ENCODE peak calls at places on chromosome 13, in eight cellular contexts. N, Q, F, H, R, L, W and X are unnamed samples.

GRCh38 chr13:113976711-113977684 is 3.1 kb upstream of the C13orf46 start:
- DNase-seq in L (peak), N (peak), F (peak), H (no peak), Q (peak), R (peak), W (no peak), X (no peak)

GRCh38 chr13:48733739-48734329 is 80.1 kb downstream of the CYSLTR2 start:
- DNase-seq in F (no peak), Q (no peak), W (no peak), N (no peak), L (no peak), R (no peak), H (no peak), X (no peak)

GRCh38 chr13:40232321-40232720 is 434.1 kb downstream of the FOXO1 start:
- DNase-seq in Q (no peak), F (no peak), H (no peak), R (no peak), N (no peak), W (no peak), L (no peak), X (no peak)

GRCh38 chr13:100545684-100546061 is 42.9 kb downstream of the GGACT start:
- DNase-seq in H (no peak), R (no peak), L (no peak), N (no peak), F (no peak), W (no peak), Q (no peak), X (no peak)

GRCh38 chr13:24699541-24699940 is 19.3 kb downstream of the ATP12A start:
- DNase-seq in Q (no peak), R (no peak), H (no peak), L (no peak), F (peak), W (no peak), N (no peak), X (no peak)

GRCh38 chr13:64740493-64740892 is 2489.6 kb downstream of the PCDH9 start:
- DNase-seq in R (no peak), L (no peak), N (no peak), W (no peak), H (no peak), F (no peak), Q (no peak), X (no peak)

GRCh38 chr13:114109646-114110045 is 22.8 kb downstream of the RASA3 start:
- DNase-seq in L (peak), H (no peak), N (peak), F (peak), R (peak), Q (no peak), W (no peak), X (no peak)

GRCh38 chr13:84433024-84433423 is 550.8 kb upstream of the SLITRK1 start:
- DNase-seq in H (no peak), R (no peak), F (no peak), L (no peak), W (no peak), Q (no peak), N (no peak), X (no peak)

GRCh38 chr13:66402071-66402470 is 828.1 kb downstream of the PCDH9 start:
- DNase-seq in R (no peak), L (no peak), H (no peak), N (no peak), Q (no peak), F (no peak), W (no peak), X (no peak)

GRCh38 chr13:50612717-50613116 is 230.8 kb downstream of the DLEU7 start:
- DNase-seq in F (no peak), N (no peak), W (no peak), R (no peak), L (no peak), Q (no peak), H (no peak), X (no peak)

GRCh38 chr13:26482451-26483197 is 74.9 kb upstream of the WASF3 start:
- DNase-seq in L (no peak), H (peak), Q (peak), R (no peak), W (peak), N (no peak), F (no peak), X (no peak)

GRCh38 chr13:45122941-45123340 is 2.6 kb downstream of the GTF2F2 start:
- DNase-seq in N (no peak), H (no peak), F (no peak), Q (no peak), W (no peak), L (no peak), R (no peak), X (no peak)

GRCh38 chr13:40471911-40472310 is 194.5 kb downstream of the FOXO1 start:
- DNase-seq in H (no peak), F (no peak), N (no peak), L (no peak), W (no peak), R (no peak), Q (no peak), X (no peak)

GRCh38 chr13:59337070-59337469 is 826.7 kb downstream of the DIAPH3 start:
- DNase-seq in L (no peak), H (no peak), N (no peak), R (no peak), F (no peak), W (no peak), Q (no peak), X (no peak)

GRCh38 chr13:22091971-22092300 is 421.1 kb downstream of the FGF9 start:
- DNase-seq in F (no peak), Q (no peak), R (no peak), L (no peak), W (no peak), H (no peak), N (no peak), X (no peak)
- H3K27ac ChIP-seq in F (no peak), Q (no peak), R (no peak), L (no peak), W (peak), H (no peak), N (no peak), X (no peak)

DNA sequence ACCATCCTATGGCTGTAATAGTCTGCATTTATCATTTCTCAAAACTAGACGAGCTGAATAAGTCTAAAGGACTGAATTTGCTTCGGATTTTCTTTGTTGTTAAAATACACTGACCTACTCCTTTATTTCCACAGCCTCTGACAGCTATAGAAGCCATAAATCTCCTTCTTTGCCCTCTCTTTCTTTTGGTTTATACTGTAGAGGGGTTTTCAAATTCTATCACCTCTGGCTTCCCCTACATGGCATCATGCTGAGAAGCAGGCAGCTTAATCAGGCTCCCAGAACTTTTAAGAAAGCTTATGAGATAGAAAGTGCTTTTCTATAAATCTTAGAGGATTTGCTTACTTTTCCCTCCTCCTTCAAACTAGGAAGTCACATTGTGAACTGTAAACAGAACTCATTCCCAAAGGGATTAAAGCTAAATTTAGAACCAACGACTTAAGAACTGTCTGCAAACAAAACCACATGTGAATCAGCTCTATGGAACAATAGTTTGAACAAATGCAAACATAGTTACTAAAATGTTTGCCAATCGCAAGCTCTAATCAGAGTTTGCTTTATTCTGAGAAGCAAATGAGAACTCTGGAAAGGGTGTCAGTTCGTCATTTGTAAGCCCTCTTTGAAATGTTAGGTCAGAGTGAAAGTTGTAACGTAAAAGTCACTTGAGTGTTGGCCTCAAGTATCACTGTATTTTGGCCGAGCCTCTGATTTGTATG is 344.0 kb downstream of the RFC3 start:
- DNase-seq in N (no peak), H (no peak), L (no peak), R (no peak), Q (no peak), F (no peak), W (no peak), X (no peak)
- H3K27ac ChIP-seq in N (peak), H (no peak), L (peak), R (peak), Q (no peak), F (peak), W (peak), X (no peak)

GRCh38 chr13:73368608-73369007 is 309.8 kb downstream of the KLF5 start:
- DNase-seq in N (no peak), W (no peak), H (no peak), F (no peak), Q (peak), L (no peak), R (no peak), X (no peak)

GRCh38 chr13:73369095-73369494 is 310.3 kb downstream of the KLF5 start:
- DNase-seq in F (no peak), R (no peak), Q (no peak), L (no peak), H (no peak), N (no peak), W (no peak), X (no peak)

GRCh38 chr13:73370066-73370465 is 311.3 kb downstream of the KLF5 start:
- DNase-seq in H (no peak), R (no peak), Q (no peak), N (no peak), W (no peak), F (no peak), L (no peak), X (no peak)

GRCh38 chr13:73366241-73366640 is 307.4 kb downstream of the KLF5 start:
- DNase-seq in Q (no peak), F (no peak), W (no peak), L (no peak), R (no peak), N (no peak), H (no peak), X (no peak)

DNA sequence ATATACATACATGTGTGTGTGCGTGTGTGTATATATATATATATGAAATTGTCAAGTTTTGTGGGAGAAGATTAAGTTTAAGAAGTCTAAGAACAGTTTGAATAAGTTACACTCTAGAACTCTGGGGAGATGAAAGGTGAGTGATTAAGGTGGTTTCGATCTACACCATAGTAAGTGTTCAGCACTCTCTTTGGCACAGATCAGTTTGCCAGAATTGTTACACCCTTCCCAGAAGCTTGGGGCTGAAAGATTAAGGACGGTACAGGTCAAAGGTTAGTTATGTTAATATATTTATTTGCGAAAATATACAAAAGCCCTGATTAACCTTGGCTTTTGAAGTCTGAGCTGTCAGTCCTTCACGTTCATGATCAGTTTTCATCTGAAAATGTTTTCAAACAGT is 309.1 kb downstream of the KLF5 start:
- DNase-seq in F (no peak), L (no peak), H (no peak), Q (no peak), N (no peak), W (no peak), R (no peak), X (no peak)
- H3K27ac ChIP-seq in F (no peak), L (peak), H (no peak), Q (peak), N (no peak), W (no peak), R (no peak), X (no peak)

DNA sequence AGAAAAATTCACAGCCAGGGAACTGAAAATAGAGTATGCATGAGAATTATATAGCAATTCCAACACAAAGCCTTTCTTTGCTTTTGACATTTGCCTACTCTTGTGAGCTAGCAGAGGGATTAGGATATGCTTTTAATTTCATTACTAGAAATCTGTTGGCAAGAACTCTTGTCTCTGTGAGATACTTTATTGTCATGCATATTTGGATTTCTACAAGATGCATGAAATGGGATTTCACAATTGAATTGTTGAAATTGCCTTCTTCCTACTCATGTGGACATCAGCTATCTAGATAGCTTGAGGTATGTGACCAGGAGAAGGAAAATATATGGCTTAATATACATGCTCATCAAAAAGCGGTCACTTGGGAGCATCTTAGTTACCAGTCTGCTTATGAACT is 166.0 kb downstream of the SLC7A1 start:
- DNase-seq in L (no peak), W (no peak), H (no peak), R (no peak), F (no peak), N (no peak), Q (no peak), X (no peak)
- H3K27ac ChIP-seq in L (no peak), W (no peak), H (no peak), R (no peak), F (no peak), N (no peak), Q (no peak), X (no peak)

DNA sequence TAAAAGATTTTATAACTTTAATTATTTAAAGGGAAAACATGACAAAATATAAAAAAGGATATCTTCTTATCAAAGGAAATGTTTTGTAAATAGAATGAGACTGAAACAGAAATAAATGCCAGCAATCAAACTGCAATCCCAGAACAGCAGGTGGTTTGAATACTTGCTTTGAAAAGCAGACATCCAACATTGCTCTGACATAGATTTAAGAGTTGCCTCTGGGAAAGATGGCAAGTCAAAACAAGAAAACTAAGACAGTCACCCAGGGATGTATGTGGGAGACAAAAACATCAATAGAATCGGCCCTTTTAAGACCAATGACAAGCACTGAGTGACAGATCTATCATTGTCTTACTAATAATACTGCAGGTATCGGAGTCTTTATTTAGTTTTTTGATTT is 789.7 kb upstream of the GPC6 start:
- DNase-seq in W (no peak), N (no peak), R (no peak), L (no peak), Q (no peak), H (no peak), F (no peak), X (no peak)
- H3K27ac ChIP-seq in W (no peak), N (no peak), R (no peak), L (no peak), Q (no peak), H (no peak), F (no peak), X (no peak)

DNA sequence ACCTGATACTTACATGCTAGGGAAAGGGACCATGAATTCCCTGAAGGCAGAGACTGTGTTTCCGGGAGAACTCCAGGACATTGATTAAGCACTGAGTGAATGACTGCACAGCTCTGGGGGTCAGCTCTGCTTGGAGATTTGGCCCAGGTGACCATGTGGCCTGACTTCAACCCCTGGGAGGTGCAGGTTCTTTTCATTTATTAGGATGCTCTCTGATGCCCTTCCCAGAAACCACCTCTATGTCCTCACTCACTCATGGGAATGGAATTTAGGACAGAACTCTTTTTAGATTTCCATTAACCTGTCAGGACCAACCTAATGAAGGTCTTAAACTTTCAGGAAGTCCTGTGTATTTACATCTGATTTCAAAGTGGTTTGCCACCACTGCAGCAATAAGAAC is 393.3 kb upstream of the ARGLU1 start:
- DNase-seq in Q (no peak), L (no peak), N (no peak), H (no peak), F (no peak), W (no peak), R (no peak), X (no peak)
- H3K27ac ChIP-seq in Q (no peak), L (no peak), N (no peak), H (no peak), F (no peak), W (no peak), R (no peak), X (no peak)

DNA sequence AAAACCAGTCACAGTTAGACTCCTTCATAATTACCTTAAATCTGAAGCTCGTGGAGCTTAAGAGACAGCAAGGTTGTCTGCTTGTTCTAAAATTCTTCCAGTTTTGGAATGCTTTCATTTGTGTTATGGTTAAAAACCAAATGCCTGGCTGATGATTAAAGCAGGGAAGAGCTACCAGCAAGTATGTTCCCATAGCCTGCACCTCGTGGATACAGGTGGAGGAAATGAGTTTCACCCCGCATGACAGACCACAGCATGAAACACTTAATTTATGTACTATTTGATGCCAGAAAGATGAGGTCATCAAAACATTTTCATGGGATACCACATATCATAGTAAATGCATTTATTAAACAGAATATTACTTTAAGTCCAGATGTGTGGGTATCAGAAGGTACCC is 416 bp upstream of the DOCK9 start:
- DNase-seq in W (no peak), N (no peak), L (peak), R (no peak), H (no peak), F (no peak), Q (peak), X (no peak)
- H3K27ac ChIP-seq in W (peak), N (peak), L (peak), R (peak), H (no peak), F (no peak), Q (peak), X (peak)

DNA sequence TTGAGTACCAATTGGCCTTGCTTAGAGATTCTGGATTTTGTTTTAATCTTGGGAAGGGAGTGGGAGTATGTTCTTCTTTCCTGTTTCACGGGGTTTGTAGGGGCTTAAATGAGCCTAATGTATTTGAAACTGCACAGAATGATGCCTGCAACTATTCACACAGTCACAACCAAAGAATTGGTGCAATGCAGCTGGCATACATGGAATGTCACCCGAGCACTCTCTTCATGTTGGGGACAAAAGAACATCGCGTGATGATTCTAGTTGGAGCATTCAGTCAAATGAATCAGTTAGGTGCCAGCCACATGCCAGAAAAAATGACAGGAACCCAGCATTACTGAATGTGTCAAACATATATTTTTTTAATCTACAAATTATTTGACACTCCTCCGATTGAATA is 22.1 kb downstream of the STARD13 start:
- DNase-seq in F (no peak), H (no peak), N (no peak), L (no peak), W (no peak), Q (no peak), R (no peak), X (no peak)
- H3K27ac ChIP-seq in F (no peak), H (no peak), N (peak), L (peak), W (peak), Q (no peak), R (no peak), X (peak)